ENCODE peak calls at places on chromosomes 1 and 21, in five cellular contexts. R is uterus; N is H54; U is activated effector memory CD4-positive, alpha-beta T cell treated with Interleukin-2 at 50 U/mL for 16 hours; B is aorta. J is an unnamed sample.
A peak's percentile ranks its signal among the peaks of the same experiment; 100 is the strongest.

GRCh38 chr1:162230096-162230495 is 146.6 kb downstream of the SPATA46 start:
- DNase-seq in N (peak; percentile 38), B (no peak), R (no peak), U (no peak), J (no peak)

GRCh38 chr1:211292411-211292810 is 33.2 kb downstream of the RCOR3 start:
- DNase-seq in N (no peak), U (no peak), B (no peak), R (no peak), J (no peak)

GRCh38 chr1:201640624-201641023 is 101.7 kb downstream of the NAV1 start:
- DNase-seq in R (peak; percentile 71), U (no peak), B (no peak), N (no peak), J (no peak)

GRCh38 chr1:30749691-30750583 is 7.6 kb downstream of the LAPTM5 start:
- DNase-seq in R (no peak), N (no peak), U (peak; percentile 61), B (no peak), J (no peak)

GRCh38 chr1:29876902-29877301 is 640.6 kb downstream of the PTPRU start:
- DNase-seq in R (no peak), U (no peak), B (no peak), N (no peak), J (no peak)

GRCh38 chr1:8004803-8005573 is 21.1 kb downstream of the ERRFI1 start:
- DNase-seq in N (no peak), U (no peak), R (peak; percentile 96), B (peak; percentile 88), J (peak; percentile 61)

GRCh38 chr1:42214447-42214871 is 49.9 kb upstream of the GUCA2A start:
- DNase-seq in B (no peak), N (no peak), U (no peak), R (no peak), J (no peak)

GRCh38 chr1:215517441-215517891 is 49.6 kb upstream of the KCTD3 start:
- DNase-seq in N (no peak), R (no peak), B (no peak), U (no peak), J (peak; percentile 36)

GRCh38 chr1:204685236-204686006 is at the start of gene LRRN2:
- DNase-seq in B (no peak), N (no peak), R (no peak), U (no peak), J (peak; percentile 39)

GRCh38 chr1:108199231-108199657 is 899 bp downstream of the SLC25A24 start:
- DNase-seq in R (no peak), N (peak; percentile 12), U (no peak), B (no peak), J (no peak)

GRCh38 chr1:28508435-28508754 is 2.6 kb downstream of the RCC1 start:
- DNase-seq in R (no peak), N (no peak), B (no peak), U (no peak), J (no peak)

GRCh38 chr1:65323246-65323645 is 13.9 kb downstream of the DNAJC6 start:
- DNase-seq in N (no peak), R (no peak), U (no peak), B (no peak), J (no peak)

GRCh38 chr1:30745834-30746208 is 11.8 kb downstream of the LAPTM5 start:
- DNase-seq in B (no peak), N (no peak), R (no peak), U (no peak), J (no peak)

GRCh38 chr1:83959824-83960441 is 39.0 kb downstream of the TTLL7 start:
- DNase-seq in R (no peak), U (no peak), B (no peak), N (no peak), J (no peak)

GRCh38 chr1:15328785-15329480 is 80.8 kb upstream of the EFHD2 start:
- DNase-seq in N (no peak), R (peak; percentile 59), U (no peak), B (peak; percentile 82), J (no peak)

GRCh38 chr1:11178021-11179015 is 10.8 kb upstream of the ANGPTL7 start:
- DNase-seq in R (no peak), B (no peak), N (no peak), U (no peak), J (no peak)

GRCh38 chr21:44872568-44873355 is 728 bp downstream of the PTTG1IP start:
- DNase-seq in R (peak; percentile 34), N (no peak), U (no peak), B (peak; percentile 70), J (no peak)

GRCh38 chr1:226429051-226429461 is 21.2 kb upstream of the PARP1 start:
- DNase-seq in R (no peak), U (no peak), B (no peak), N (no peak), J (no peak)

GRCh38 chr1:228308628-228309547 is 97.7 kb downstream of the TRIM11 start:
- DNase-seq in R (no peak), U (no peak), N (no peak), B (peak; percentile 33), J (no peak)

GRCh38 chr21:14968029-14968428 is 96.8 kb downstream of the NRIP1 start:
- DNase-seq in B (no peak), U (no peak), R (no peak), N (no peak), J (no peak)

GRCh38 chr1:162905759-162906158 is 44.8 kb upstream of the CCDC190 start:
- DNase-seq in N (peak; percentile 39), U (no peak), B (no peak), R (no peak), J (no peak)

GRCh38 chr21:39863111-39863510 is 4.1 kb upstream of the PCP4 start:
- DNase-seq in N (no peak), U (no peak), B (no peak), R (no peak), J (no peak)

GRCh38 chr1:226814751-226815496 is 55.5 kb upstream of the PSEN2 start:
- DNase-seq in B (peak; percentile 68), U (no peak), R (peak; percentile 86), N (peak; percentile 79), J (no peak)

GRCh38 chr1:92016720-92017316 is 13.0 kb upstream of the EPHX4 start:
- DNase-seq in R (no peak), U (no peak), N (no peak), B (no peak), J (no peak)

J was measured in SK-N-DZ.